ENCODE peak calls at places on chromosomes 12 and 14, in four cellular contexts. T, S, E and J are unnamed samples.

GRCh38 chr12:14244876-14245669 is 120.4 kb upstream of the ATF7IP start:
- DNase-seq in T (no peak), S (no peak), E (no peak), J (no peak)

GRCh38 chr14:93917141-93917540 is 10.0 kb upstream of the FAM181A start:
- DNase-seq in T (no peak), S (no peak), E (no peak), J (no peak)

GRCh38 chr12:103241184-103241583 is 254.6 kb downstream of the C12orf42 start:
- DNase-seq in T (no peak), S (no peak), E (no peak), J (no peak)

GRCh38 chr12:100163416-100164152 is 20.9 kb upstream of the BLTP3B start:
- DNase-seq in T (peak; percentile 84), S (peak; percentile 25), E (peak; percentile 67), J (peak; percentile 91)

GRCh38 chr12:50948798-50949197 is 3.5 kb upstream of the HIGD1C start:
- DNase-seq in T (no peak), S (no peak), E (no peak), J (no peak)

GRCh38 chr14:78164226-78164853 is 5.8 kb upstream of the NRXN3 start:
- DNase-seq in T (peak; percentile 71), S (no peak), E (no peak), J (peak; percentile 54)

GRCh38 chr14:62988967-62989366 is 56.3 kb downstream of the KCNH5 start:
- DNase-seq in T (no peak), S (no peak), E (no peak), J (no peak)

GRCh38 chr12:86249856-86250255 is 6.3 kb downstream of the MGAT4C start:
- DNase-seq in T (no peak), S (no peak), E (no peak), J (no peak)

GRCh38 chr12:31999692-32000091 is 40.5 kb downstream of the RESF1 start:
- DNase-seq in T (no peak), S (no peak), E (no peak), J (no peak)

GRCh38 chr12:2051700-2052625 is 824 bp upstream of the CACNA1C start:
- DNase-seq in T (peak; percentile 36), S (no peak), E (no peak), J (no peak)

GRCh38 chr12:123436017-123436964 is at the start of gene RILPL2:
- DNase-seq in T (no peak), S (peak; percentile 83), E (peak; percentile 92), J (peak; percentile 83)

GRCh38 chr12:34345801-34346200 is 323.5 kb downstream of the ALG10 start:
- DNase-seq in T (no peak), S (no peak), E (no peak), J (no peak)

GRCh38 chr14:34003052-34003668 is 52.3 kb upstream of the EGLN3 start:
- DNase-seq in T (no peak), S (no peak), E (no peak), J (no peak)

GRCh38 chr12:47835831-47836155 is 16.1 kb upstream of the HDAC7 start:
- DNase-seq in T (no peak), S (no peak), E (no peak), J (no peak)

GRCh38 chr14:100835278-100836052 is 9.5 kb downstream of the MEG3 start:
- DNase-seq in T (no peak), S (no peak), E (no peak), J (peak; percentile 75)

GRCh38 chr12:103308396-103308795 is 187.4 kb downstream of the C12orf42 start:
- DNase-seq in T (no peak), S (no peak), E (no peak), J (no peak)

GRCh38 chr12:111942557-111942956 is 70.4 kb downstream of the TMEM116 start:
- DNase-seq in T (no peak), S (no peak), E (no peak), J (no peak)

GRCh38 chr12:46774011-46774633 is 51.7 kb downstream of the SLC38A4 start:
- DNase-seq in T (no peak), S (no peak), E (no peak), J (no peak)

GRCh38 chr14:100333311-100333710 is 10.2 kb downstream of the SLC25A47 start:
- DNase-seq in T (no peak), S (no peak), E (no peak), J (no peak)

GRCh38 chr14:53845813-53846693 is 110.6 kb downstream of the BMP4 start:
- DNase-seq in T (no peak), S (no peak), E (no peak), J (no peak)

GRCh38 chr14:23670489-23670888 is 34.3 kb downstream of the DHRS2 start:
- DNase-seq in T (no peak), S (no peak), E (no peak), J (no peak)

GRCh38 chr12:114904254-114905003 is 220.5 kb upstream of the TBX3 start:
- DNase-seq in T (no peak), S (no peak), E (no peak), J (no peak)

GRCh38 chr12:51970904-51971646 is 19.6 kb downstream of the ACVR1B start:
- DNase-seq in T (no peak), S (no peak), E (peak; percentile 22), J (peak; percentile 48)